ENCODE peak calls at places on chromosomes 16 and 17, in four cellular contexts. S is AG08395, F is anterior cingulate cortex, G is T-cell. M is an unnamed sample.

GRCh38 chr16:83915491-83915890 is 16.6 kb downstream of the MLYCD start:
- DNase-seq in S (no peak), F (no peak), G (no peak), M (no peak)

GRCh38 chr17:37239690-37240344 is 136.0 kb upstream of the C17orf78 start:
- DNase-seq in S (peak), F (no peak), G (no peak), M (no peak)

GRCh38 chr16:56993204-56993603 is 3.8 kb downstream of the NLRC5 start:
- DNase-seq in S (no peak), F (no peak), G (no peak), M (no peak)

GRCh38 chr16:27700596-27700995 is 150.7 kb downstream of the KATNIP start:
- DNase-seq in S (peak), F (no peak), G (no peak), M (peak)

GRCh38 chr17:68709461-68709860 is 108.3 kb upstream of the FAM20A start:
- DNase-seq in S (no peak), F (no peak), G (no peak), M (no peak)

GRCh38 chr17:76268991-76269981 is 4.1 kb downstream of the UBALD2 start:
- DNase-seq in S (no peak), F (no peak), G (no peak), M (no peak)

GRCh38 chr16:68300736-68301459 is 9.8 kb downstream of the SLC7A6OS start:
- DNase-seq in S (no peak), F (no peak), G (no peak), M (no peak)

GRCh38 chr17:7220593-7221280 is 999 bp downstream of the ACADVL start:
- DNase-seq in S (peak), F (no peak), G (peak), M (no peak)

GRCh38 chr17:3448059-3448630 is 14.5 kb upstream of the OR1E2 start:
- DNase-seq in S (no peak), F (no peak), G (no peak), M (no peak)

M was measured in C1 segment of cervical spinal cord.